ENCODE peak calls at places on chromosomes 13 and 19, in five cellular contexts. One of them, this sample, is unnamed.

GRCh38 chr13:106919093-106919492 is 351.2 kb upstream of the ARGLU1 start:
- DNase-seq in NCI-H1105 treated with DMSO at 0.1 percent for 48 hours: no peak
- DNase-seq in stimulated activated CD4-positive, alpha-beta T cell treated with anti-CD3 and anti-CD28 coated beads, Interleukin-1b, Interleukin-23, amount 100 ng/mL, for 1 hour: no peak
- DNase-seq in A673: peak; percentile 34
- DNase-seq in GM04503: no peak
- DNase-seq in this sample: no peak

GRCh38 chr13:51148952-51149573 is 38.0 kb upstream of the C13orf42 start:
- DNase-seq in GM04503: peak; percentile 14
- DNase-seq in NCI-H1105 treated with DMSO at 0.1 percent for 48 hours: peak; percentile 6
- DNase-seq in stimulated activated CD4-positive, alpha-beta T cell treated with anti-CD3 and anti-CD28 coated beads, Interleukin-1b, Interleukin-23, amount 100 ng/mL, for 1 hour: no peak
- DNase-seq in A673: peak; percentile 90
- DNase-seq in this sample: peak; percentile 58

GRCh38 chr13:33199282-33199850 is 86.2 kb downstream of the STARD13 start:
- DNase-seq in NCI-H1105 treated with DMSO at 0.1 percent for 48 hours: no peak
- DNase-seq in stimulated activated CD4-positive, alpha-beta T cell treated with anti-CD3 and anti-CD28 coated beads, Interleukin-1b, Interleukin-23, amount 100 ng/mL, for 1 hour: no peak
- DNase-seq in A673: no peak
- DNase-seq in GM04503: no peak
- DNase-seq in this sample: no peak

GRCh38 chr19:42024622-42025111 is 30.6 kb upstream of the ATP1A3 start:
- DNase-seq in A673: no peak
- DNase-seq in NCI-H1105 treated with DMSO at 0.1 percent for 48 hours: no peak
- DNase-seq in stimulated activated CD4-positive, alpha-beta T cell treated with anti-CD3 and anti-CD28 coated beads, Interleukin-1b, Interleukin-23, amount 100 ng/mL, for 1 hour: no peak
- DNase-seq in GM04503: peak; percentile 78
- DNase-seq in this sample: no peak

GRCh38 chr19:35354898-35355297 is 3.4 kb upstream of the FFAR3 start:
- DNase-seq in NCI-H1105 treated with DMSO at 0.1 percent for 48 hours: no peak
- DNase-seq in A673: no peak
- DNase-seq in stimulated activated CD4-positive, alpha-beta T cell treated with anti-CD3 and anti-CD28 coated beads, Interleukin-1b, Interleukin-23, amount 100 ng/mL, for 1 hour: no peak
- DNase-seq in GM04503: no peak
- DNase-seq in this sample: no peak

GRCh38 chr13:71864094-71864980 is 2.7 kb downstream of the DACH1 start:
- DNase-seq in NCI-H1105 treated with DMSO at 0.1 percent for 48 hours: peak; percentile 36
- DNase-seq in stimulated activated CD4-positive, alpha-beta T cell treated with anti-CD3 and anti-CD28 coated beads, Interleukin-1b, Interleukin-23, amount 100 ng/mL, for 1 hour: no peak
- DNase-seq in GM04503: no peak
- DNase-seq in A673: peak; percentile 17
- DNase-seq in this sample: peak; percentile 73

GRCh38 chr13:75181906-75182305 is 300.1 kb downstream of the TBC1D4 start:
- DNase-seq in NCI-H1105 treated with DMSO at 0.1 percent for 48 hours: no peak
- DNase-seq in GM04503: no peak
- DNase-seq in A673: no peak
- DNase-seq in stimulated activated CD4-positive, alpha-beta T cell treated with anti-CD3 and anti-CD28 coated beads, Interleukin-1b, Interleukin-23, amount 100 ng/mL, for 1 hour: no peak
- DNase-seq in this sample: no peak

GRCh38 chr13:85284349-85284748 is 514.9 kb downstream of the SLITRK6 start:
- DNase-seq in NCI-H1105 treated with DMSO at 0.1 percent for 48 hours: no peak
- DNase-seq in A673: no peak
- DNase-seq in stimulated activated CD4-positive, alpha-beta T cell treated with anti-CD3 and anti-CD28 coated beads, Interleukin-1b, Interleukin-23, amount 100 ng/mL, for 1 hour: no peak
- DNase-seq in GM04503: no peak
- DNase-seq in this sample: no peak

GRCh38 chr13:47955836-47956235 is 45.2 kb downstream of the SUCLA2 start:
- DNase-seq in NCI-H1105 treated with DMSO at 0.1 percent for 48 hours: no peak
- DNase-seq in A673: no peak
- DNase-seq in GM04503: no peak
- DNase-seq in stimulated activated CD4-positive, alpha-beta T cell treated with anti-CD3 and anti-CD28 coated beads, Interleukin-1b, Interleukin-23, amount 100 ng/mL, for 1 hour: no peak
- DNase-seq in this sample: no peak

GRCh38 chr13:29918845-29919244 is 68.4 kb upstream of the UBL3 start:
- DNase-seq in GM04503: peak; percentile 61
- DNase-seq in stimulated activated CD4-positive, alpha-beta T cell treated with anti-CD3 and anti-CD28 coated beads, Interleukin-1b, Interleukin-23, amount 100 ng/mL, for 1 hour: no peak
- DNase-seq in A673: no peak
- DNase-seq in NCI-H1105 treated with DMSO at 0.1 percent for 48 hours: no peak
- DNase-seq in this sample: no peak

This sample was measured in COR-L47.